ENCODE peak calls at places on chromosomes 7 and 10, in ten cellular contexts. J is K562, G is Peyer's patch, C is breast epithelium, A is HCT116, W is lower leg skin, T is heart left ventricle, Y is adrenal gland, F is gastrocnemius medialis, M is suprapubic skin. L is an unnamed sample.

GRCh38 chr7:485188-486081 is 34.2 kb downstream of the PDGFA start:
- DNase-seq in J (peak), G (no peak), C (peak), A (no peak), W (no peak), T (no peak), Y (no peak), F (no peak), M (no peak), L (peak)

GRCh38 chr7:24082826-24083225 is 201.2 kb upstream of the NPY start:
- DNase-seq in J (no peak), G (no peak), C (no peak), A (no peak), W (no peak), T (no peak), Y (no peak), F (no peak), M (no peak), L (no peak)

GRCh38 chr10:117710181-117710798 is 167.7 kb downstream of the EMX2 start:
- DNase-seq in J (peak), G (no peak), C (no peak), A (no peak), W (no peak), T (no peak), Y (no peak), F (no peak), M (no peak), L (no peak)

GRCh38 chr10:99742240-99742639 is 10.2 kb downstream of the CUTC start:
- DNase-seq in J (no peak), G (no peak), C (no peak), A (no peak), W (no peak), T (no peak), Y (no peak), F (no peak), M (no peak), L (no peak)

GRCh38 chr7:128075536-128076095 is 44.4 kb upstream of the LRRC4 start:
- DNase-seq in J (no peak), G (no peak), C (no peak), A (no peak), W (no peak), T (no peak), Y (peak), F (no peak), M (no peak), L (no peak)

GRCh38 chr7:95960706-95961244 is 188.4 kb downstream of the DYNC1I1 start:
- DNase-seq in J (no peak), G (no peak), C (no peak), A (no peak), W (no peak), T (no peak), Y (no peak), F (no peak), M (no peak), L (no peak)

GRCh38 chr7:4500812-4501211 is 181.3 kb upstream of the FOXK1 start:
- DNase-seq in J (no peak), G (no peak), C (no peak), A (no peak), W (no peak), T (no peak), Y (no peak), F (no peak), M (no peak), L (no peak)

GRCh38 chr7:130844811-130845580 is 111.0 kb upstream of the KLF14 start:
- DNase-seq in J (no peak), G (no peak), C (no peak), A (peak), W (no peak), T (no peak), Y (peak), F (no peak), M (no peak), L (no peak)

GRCh38 chr7:127865466-127865865 is 165.8 kb downstream of the LRRC4 start:
- DNase-seq in J (no peak), G (no peak), C (no peak), A (no peak), W (no peak), T (no peak), Y (peak), F (no peak), M (no peak), L (no peak)

GRCh38 chr10:101066890-101067355 is 5.1 kb downstream of the KAZALD1 start:
- DNase-seq in J (no peak), G (no peak), C (no peak), A (no peak), W (no peak), T (no peak), Y (no peak), F (no peak), M (no peak), L (no peak)

GRCh38 chr7:85322252-85322651 is 135.4 kb upstream of the SEMA3D start:
- DNase-seq in J (no peak), G (no peak), C (no peak), A (no peak), W (no peak), T (no peak), Y (no peak), F (no peak), M (no peak), L (no peak)

GRCh38 chr10:85667638-85668233 is 698.9 kb downstream of the GRID1 start:
- DNase-seq in J (no peak), G (no peak), C (no peak), A (no peak), W (no peak), T (no peak), Y (no peak), F (no peak), M (no peak), L (no peak)

GRCh38 chr7:70693300-70693689 is 438.6 kb upstream of the GALNT17 start:
- DNase-seq in J (no peak), G (no peak), C (no peak), A (no peak), W (no peak), T (no peak), Y (no peak), F (no peak), M (no peak), L (no peak)

GRCh38 chr7:117673367-117673766 is 193.5 kb downstream of the CFTR start:
- DNase-seq in J (no peak), G (peak), C (no peak), A (no peak), W (no peak), T (no peak), Y (peak), F (no peak), M (no peak), L (peak)

DNA sequence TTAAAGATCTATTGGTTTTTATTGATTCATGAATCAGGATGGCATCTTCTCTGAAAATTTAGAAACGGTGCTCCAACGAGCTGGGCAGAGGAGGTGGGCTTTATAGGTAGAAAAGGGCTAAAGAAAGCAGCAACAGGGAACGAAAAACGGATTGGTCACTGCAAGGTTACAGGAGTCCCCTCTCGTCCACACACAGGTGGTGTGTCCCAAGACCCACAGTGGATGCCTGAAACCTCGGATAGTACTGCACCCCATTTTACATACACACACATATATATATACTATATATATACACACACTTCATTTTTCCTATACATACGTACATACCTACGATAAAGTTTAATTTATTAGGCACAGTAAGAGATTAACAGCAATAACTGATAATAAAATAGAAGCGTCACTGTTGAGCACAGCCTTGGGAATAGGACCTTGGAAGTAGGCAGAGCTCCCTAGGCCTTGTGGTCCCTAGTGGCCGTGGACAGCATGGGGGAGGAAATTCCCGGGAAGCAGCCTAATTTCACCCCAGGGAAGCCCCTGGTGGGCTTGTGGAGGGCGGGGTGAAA is 737 bp upstream of the NUB1 start:
- DNase-seq in J (peak), G (no peak), C (no peak), A (no peak), W (peak), T (no peak), Y (no peak), F (no peak), M (no peak), L (no peak)
- TF ChIP-seq CTCF in J (no peak), G (peak), C (no peak), A (no peak), W (no peak), T (no peak), Y (no peak), F (no peak), M (no peak), L (peak)

DNA sequence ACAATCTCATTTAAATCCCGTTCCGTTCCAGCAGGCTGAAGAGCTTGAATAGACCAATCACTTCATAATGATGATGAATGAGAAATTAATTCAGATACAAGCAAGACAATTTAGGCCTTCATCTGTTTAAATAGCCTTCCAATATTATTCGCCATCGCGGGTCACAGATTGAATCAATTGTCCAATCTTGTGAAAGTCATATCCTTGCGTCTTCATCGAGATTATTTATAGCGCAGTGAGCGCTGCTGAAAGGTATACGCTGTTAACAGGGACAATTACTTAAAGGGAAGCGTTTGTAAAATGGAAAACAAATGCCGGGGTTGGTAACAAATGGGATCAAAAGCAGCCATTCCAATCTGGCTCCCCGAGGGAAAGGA is 8.5 kb downstream of the EVX1 start:
- DNase-seq in J (no peak), G (no peak), C (no peak), A (no peak), W (no peak), T (no peak), Y (no peak), F (no peak), M (no peak), L (no peak)
- H3K4me3 ChIP-seq in J (no peak), G (peak), C (no peak), A (no peak), W (no peak), T (no peak), Y (no peak), F (peak), M (peak), L (peak)

GRCh38 chr10:22251751-22252285 is 34.0 kb upstream of the EBLN1 start:
- DNase-seq in J (no peak), G (peak), C (peak), A (no peak), W (peak), T (peak), Y (peak), F (peak), M (no peak), L (peak)

GRCh38 chr10:22250897-22251605 is 33.2 kb upstream of the EBLN1 start:
- DNase-seq in J (no peak), G (no peak), C (no peak), A (no peak), W (no peak), T (no peak), Y (no peak), F (no peak), M (no peak), L (no peak)

GRCh38 chr10:22253578-22253882 is 35.7 kb upstream of the EBLN1 start:
- DNase-seq in J (no peak), G (peak), C (peak), A (no peak), W (no peak), T (peak), Y (peak), F (peak), M (no peak), L (peak)

GRCh38 chr10:22252801-22253577 is 35.2 kb upstream of the EBLN1 start:
- DNase-seq in J (no peak), G (peak), C (no peak), A (no peak), W (peak), T (peak), Y (peak), F (no peak), M (no peak), L (peak)

GRCh38 chr10:22252286-22252800 is 34.5 kb upstream of the EBLN1 start:
- DNase-seq in J (no peak), G (peak), C (peak), A (no peak), W (no peak), T (peak), Y (peak), F (peak), M (no peak), L (peak)
- TF ChIP-seq POLR2A in J (no peak), G (no peak), C (no peak), A (no peak), W (no peak), T (peak), Y (no peak), F (no peak), M (no peak), L (no peak)

GRCh38 chr7:27143022-27143949 is at the start of gene HOXA5:
- DNase-seq in J (no peak), G (peak), C (peak), A (no peak), W (peak), T (no peak), Y (peak), F (peak), M (peak), L (peak)
- TF ChIP-seq CTCF in J (no peak), G (peak), C (peak), A (peak), W (no peak), T (peak), Y (peak), F (peak), M (no peak), L (peak)

DNA sequence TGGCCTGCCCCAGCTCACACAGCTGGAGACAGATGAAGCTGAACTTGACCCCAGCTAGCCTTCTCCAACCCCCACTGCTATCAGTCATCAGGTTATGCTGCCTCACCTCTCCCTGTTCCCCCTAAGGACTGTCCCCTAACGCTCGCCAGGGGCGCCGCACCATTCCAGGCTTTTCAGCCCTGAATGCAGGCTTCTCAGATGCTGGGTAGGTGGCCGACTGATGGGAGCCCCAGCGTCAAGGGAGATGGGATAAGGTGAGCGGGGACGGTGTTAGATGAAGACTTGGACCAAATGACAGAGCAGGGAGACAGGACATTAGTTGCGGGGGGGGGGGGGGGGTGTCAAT is 15.8 kb upstream of the OPALIN start:
- DNase-seq in J (peak), G (no peak), C (no peak), A (no peak), W (no peak), T (no peak), Y (no peak), F (no peak), M (no peak), L (no peak)
- H3K4me3 ChIP-seq in J (peak), G (peak), C (no peak), A (no peak), W (no peak), T (peak), Y (peak), F (peak), M (no peak), L (no peak)

L was measured in transverse colon.